ENCODE peak calls at places on chromosomes 4 and X, in four cellular contexts. M is H1, J is IMR-90, X is H9. K is an unnamed sample.

GRCh38 chr4:33134366-33134765 is 2414.2 kb downstream of the PCDH7 start:
- DNase-seq in J (no peak), X (no peak), M (no peak), K (no peak)

GRCh38 chrX:85941275-85941674 is 106.1 kb downstream of the CHM start:
- DNase-seq in X (no peak), J (no peak), M (no peak), K (no peak)

GRCh38 chr4:112956458-112956857 is 93.0 kb upstream of the ANK2 start:
- DNase-seq in M (no peak), X (no peak), J (no peak), K (no peak)

GRCh38 chr4:58776627-58777026 is 1666.4 kb upstream of the IGFBP7 start:
- DNase-seq in M (no peak), J (peak), X (no peak), K (no peak)

GRCh38 chrX:64205441-64205734 is at the start of gene AMER1:
- DNase-seq in J (no peak), X (no peak), M (no peak), K (no peak)

GRCh38 chr4:2935762-2936743 is 27.2 kb downstream of the NOP14 start:
- DNase-seq in M (no peak), J (no peak), X (no peak), K (no peak)

GRCh38 chr4:122309988-122310626 is 68.7 kb upstream of the ADAD1 start:
- DNase-seq in X (no peak), J (peak), M (no peak), K (peak)

GRCh38 chr4:150782311-150782710 is 200.4 kb downstream of the MAB21L2 start:
- DNase-seq in J (peak), M (no peak), X (no peak), K (no peak)

GRCh38 chr4:41124916-41125548 is 89.3 kb downstream of the APBB2 start:
- DNase-seq in X (no peak), J (no peak), M (no peak), K (peak)

GRCh38 chrX:46759645-46759974 is 692 bp upstream of the SLC9A7 start:
- DNase-seq in J (peak), M (no peak), X (no peak), K (peak)

GRCh38 chr4:139889194-139889762 is 223.7 kb downstream of the MGST2 start:
- DNase-seq in M (no peak), J (no peak), X (no peak), K (no peak)

DNA sequence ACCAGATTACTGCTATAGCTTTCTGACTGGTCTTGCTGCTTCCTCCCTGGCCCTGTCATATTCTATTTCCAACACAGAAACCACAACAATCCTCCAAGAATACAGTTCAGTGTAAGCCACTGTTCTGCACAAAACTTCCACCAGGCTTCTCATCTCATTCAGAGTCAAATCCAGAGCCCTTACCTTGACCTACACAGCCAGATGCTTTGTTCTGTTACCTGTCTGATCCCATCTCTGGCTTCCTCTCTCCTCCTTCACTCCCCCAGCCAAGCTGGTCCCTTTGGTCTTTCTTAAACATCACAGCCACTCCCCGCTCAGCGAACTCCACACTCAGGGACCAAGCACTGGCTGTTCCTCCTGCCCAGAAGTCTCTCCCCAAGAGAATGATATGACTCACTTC is 84.8 kb upstream of the BMP2K start:
- DNase-seq in J (no peak), M (no peak), X (no peak), K (no peak)
- H3K27ac ChIP-seq in J (no peak), M (no peak), X (no peak), K (no peak)

DNA sequence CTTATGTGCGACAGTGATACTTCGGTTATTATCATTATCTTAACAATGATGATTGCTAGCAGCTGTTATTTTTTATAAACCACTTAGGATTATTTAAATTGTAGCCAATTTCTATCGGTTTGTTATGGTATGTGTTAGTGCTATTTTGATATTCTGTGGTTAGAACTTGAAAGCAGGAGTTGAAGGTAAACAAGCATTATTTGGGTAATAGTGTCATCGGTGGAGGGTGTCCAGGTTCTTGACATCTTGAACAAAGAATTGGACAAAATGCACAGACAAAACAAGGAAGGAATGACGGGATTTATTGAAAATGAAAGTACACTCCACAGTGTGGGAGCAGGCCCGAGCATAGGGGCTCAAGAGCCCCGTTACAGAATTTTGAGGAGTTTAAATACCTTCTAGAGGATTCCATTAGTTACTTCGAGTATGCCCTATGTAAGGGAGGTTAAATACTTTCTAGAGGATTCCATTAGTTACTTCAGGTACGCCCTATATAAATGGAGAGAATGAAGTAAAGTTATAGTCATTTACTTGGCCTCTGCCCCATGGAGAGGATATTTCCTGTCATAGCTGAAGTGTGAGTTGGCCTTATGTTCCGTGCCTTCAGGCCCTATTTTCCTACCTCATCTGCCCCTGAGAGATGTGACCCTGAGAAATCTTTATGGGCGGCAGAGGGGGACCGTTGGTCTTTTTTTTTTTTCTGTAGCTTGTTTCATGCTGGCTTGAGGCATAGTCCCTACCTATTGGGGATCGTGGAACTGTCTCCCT is 13.1 kb downstream of the MOB1B start:
- DNase-seq in X (no peak), M (no peak), J (peak), K (no peak)
- H4K5ac ChIP-seq in X (no peak), M (no peak), J (peak), K (no peak)

DNA sequence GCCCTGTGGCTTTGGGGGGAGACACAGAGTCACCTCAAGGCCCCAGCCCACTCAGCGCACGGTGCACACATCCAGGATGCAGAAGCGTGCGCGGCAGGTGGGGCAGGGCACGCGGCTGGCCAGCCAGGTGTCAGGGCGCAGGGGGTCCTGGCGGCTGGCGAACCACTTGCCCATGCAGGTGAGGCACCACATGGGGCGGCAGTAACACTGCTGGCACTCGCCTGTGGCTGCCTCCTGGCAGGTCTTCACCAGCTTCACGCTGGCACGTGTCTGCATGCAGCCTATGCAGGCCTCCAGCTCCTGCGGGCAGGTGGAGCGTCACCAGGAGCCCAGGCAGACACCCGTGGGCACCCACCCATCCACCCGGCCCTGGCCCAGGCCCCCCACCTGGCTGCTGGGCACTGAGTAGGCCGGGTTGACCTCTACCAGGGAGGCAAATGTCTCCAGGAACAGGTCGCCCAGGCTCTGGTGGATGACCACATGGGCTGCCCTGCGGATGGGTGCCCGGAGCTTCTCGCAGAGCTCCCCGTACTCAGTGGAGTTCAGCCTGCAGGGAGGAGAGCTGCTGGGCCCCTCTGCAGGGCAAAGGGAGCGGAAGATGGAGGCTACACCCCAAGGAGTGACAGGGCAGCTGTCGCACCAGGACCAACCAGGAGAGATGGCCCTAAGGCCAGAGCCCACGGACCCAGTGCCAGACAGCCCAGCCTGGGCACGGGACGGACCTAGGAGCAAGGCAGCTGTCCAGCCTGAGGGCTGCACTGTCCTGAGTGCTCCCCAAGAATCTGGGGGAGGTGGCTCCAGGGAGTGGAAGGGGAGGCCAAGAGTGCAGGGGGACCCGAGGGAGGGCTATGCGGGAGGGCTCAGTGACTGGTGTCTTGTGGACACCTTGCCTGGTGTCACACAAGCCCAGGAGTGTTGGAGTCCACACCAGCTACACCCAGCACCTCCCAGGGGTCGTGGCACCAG is 3.7 kb downstream of the TMEM129 start:
- DNase-seq in X (peak), M (no peak), J (no peak), K (no peak)
- H3K27ac ChIP-seq in X (no peak), M (no peak), J (no peak), K (no peak)

DNA sequence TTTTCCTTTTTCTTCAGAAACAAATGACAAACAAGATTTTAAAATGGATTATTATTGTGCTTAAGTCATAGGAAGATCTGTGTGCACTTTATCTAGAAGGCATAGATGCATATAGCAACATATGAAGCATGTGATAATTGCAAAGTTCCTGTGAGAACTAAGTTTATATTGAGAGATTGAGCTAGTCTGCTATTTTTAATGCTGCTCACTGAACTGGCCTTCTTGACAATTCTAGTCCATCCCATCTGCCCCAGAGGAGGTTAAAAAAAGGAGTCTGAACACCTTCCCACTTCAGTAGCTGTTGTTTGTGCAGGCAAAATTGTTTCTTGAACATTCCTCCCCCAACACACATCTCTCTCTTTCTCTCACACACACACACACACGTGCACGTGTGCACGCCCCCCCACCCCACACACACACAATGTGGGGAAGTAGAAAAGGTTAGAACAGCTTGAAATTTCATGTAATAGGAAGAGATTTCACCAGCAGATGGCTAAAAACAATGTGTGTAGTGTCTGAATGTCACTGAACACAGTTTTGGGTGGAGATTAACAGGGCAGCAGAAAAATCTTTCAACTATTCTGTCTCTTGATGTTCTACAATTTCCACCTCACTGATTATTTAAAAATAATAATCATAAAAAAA is 108.0 kb downstream of the GPM6A start:
- DNase-seq in M (no peak), X (no peak), J (no peak), K (no peak)
- H4K5ac ChIP-seq in M (no peak), X (no peak), J (no peak), K (no peak)

GRCh38 chr4:138241281-138242075 is 671 bp downstream of the SLC7A11 start:
- DNase-seq in X (no peak), J (peak), M (no peak), K (no peak)
- H3K27ac ChIP-seq in X (peak), J (peak), M (peak), K (peak)

DNA sequence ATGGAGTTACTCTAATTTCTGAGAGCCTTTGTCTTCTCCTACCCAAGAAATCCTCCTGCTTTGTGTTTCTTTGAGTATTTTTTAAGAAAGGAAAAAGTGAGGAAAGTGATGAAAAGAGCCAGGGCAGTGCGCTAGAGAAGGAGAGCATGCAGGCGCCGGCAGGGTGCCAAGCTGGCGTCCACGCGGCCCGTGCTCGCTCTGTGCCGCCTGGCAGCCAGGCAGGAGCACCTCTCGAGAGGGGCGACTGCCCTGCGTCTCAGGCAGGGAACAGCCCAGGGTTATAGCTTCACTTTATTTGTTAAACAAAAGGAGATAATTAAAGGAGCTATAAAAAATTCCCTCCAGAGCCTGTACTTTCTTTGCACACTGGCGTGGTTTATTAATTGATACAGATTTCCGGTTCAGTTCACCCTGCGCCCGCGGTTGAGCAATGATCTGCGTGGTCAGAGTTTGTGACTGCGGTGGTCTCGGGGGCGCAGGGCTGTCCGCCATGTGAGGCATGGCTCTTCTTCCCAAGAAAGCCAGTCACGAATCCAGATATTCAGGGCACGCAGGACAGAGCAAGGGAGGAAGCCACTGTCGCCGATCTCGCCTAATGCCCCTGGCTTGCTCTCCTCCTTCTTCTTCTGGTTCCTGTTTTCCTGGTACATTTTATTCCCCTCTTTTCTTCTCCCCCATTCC is 110.7 kb upstream of the PAQR3 start:
- DNase-seq in J (no peak), X (no peak), M (no peak), K (no peak)
- H4K5ac ChIP-seq in J (no peak), X (no peak), M (no peak), K (no peak)

DNA sequence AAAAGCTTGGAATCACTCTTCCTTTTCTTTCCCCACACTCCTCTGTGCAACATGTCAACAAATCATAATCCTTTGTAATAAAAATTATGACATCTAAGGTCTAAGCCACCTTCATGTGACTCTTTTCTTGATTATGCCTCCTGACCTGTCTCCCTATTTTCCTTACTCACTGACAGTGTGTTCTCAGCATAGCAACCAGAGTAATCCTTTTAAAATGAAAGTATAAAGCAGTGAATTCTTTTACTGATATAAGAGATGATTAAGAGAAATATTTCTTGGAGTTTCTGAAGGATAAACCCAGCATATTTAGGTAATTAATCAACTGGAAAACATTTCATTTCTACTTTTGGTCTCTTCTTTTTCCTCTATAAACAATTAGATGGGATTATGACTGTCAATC is 44.7 kb downstream of the USO1 start:
- DNase-seq in J (peak), M (no peak), X (no peak), K (no peak)
- H3K27ac ChIP-seq in J (no peak), M (no peak), X (no peak), K (no peak)

GRCh38 chr4:152784490-152785195 is 4.9 kb downstream of the ARFIP1 start:
- DNase-seq in X (no peak), M (no peak), J (peak), K (peak)
- H4K5ac ChIP-seq in X (no peak), M (no peak), J (no peak), K (no peak)

DNA sequence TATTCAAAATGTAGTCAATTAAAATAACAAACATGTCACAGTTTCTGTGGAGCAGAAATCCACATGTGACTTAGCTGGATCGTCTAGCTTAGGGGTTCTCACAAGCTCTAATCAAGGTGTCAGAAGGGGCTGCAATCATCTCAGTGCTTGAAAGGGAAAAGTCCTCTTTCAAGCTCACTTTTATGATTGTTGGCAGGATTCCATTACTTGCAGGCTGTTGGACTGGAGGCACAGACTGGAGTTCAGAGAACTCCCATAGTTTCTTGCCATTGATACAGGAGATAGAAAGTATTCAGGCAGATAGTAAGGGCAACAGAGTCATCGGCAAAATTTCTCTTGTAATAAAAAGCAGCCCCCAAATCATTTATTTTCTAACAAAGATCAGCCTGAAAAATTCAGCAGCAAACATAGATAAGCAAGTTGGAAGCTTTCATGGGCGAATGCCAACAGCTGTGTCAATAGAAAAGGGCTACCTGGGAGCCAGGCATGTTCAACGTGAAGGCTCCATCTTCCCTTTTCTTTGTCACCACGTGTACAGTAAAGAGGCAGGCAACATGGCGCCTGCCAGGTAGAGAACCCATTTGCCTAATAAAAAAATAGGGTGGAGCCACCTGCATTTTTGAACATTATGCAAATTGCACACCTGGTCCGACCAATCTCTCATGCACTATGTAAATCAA is 64.4 kb downstream of the CXCL13 start:
- DNase-seq in X (no peak), J (no peak), M (no peak), K (no peak)
- H3K27ac ChIP-seq in X (no peak), J (no peak), M (no peak), K (no peak)

K was measured in mesendoderm.